ENCODE peak calls at places on chromosomes 7 and 10, in four cellular contexts. A is HFF-Myc, Y is uterus, R is astrocyte of the spinal cord. J is an unnamed sample.

GRCh38 chr10:60664859-60665258 is 113.4 kb upstream of the CDK1 start:
- DNase-seq in A (peak), R (peak), Y (no peak), J (no peak)

GRCh38 chr7:121499526-121500123 is 103.5 kb upstream of the FAM3C start:
- DNase-seq in R (no peak), Y (no peak), A (no peak), J (no peak)

GRCh38 chr10:61477469-61477868 is 24.3 kb upstream of the TMEM26 start:
- DNase-seq in R (no peak), Y (no peak), A (no peak), J (no peak)

GRCh38 chr10:102153093-102153620 is 968 bp downstream of the NOLC1 start:
- DNase-seq in R (peak), A (no peak), Y (no peak), J (no peak)

GRCh38 chr7:28389504-28390385 is 22.6 kb upstream of the CREB5 start:
- DNase-seq in R (peak), Y (no peak), A (peak), J (peak)

GRCh38 chr7:74579800-74580685 is 77.5 kb upstream of the GTF2I start:
- DNase-seq in R (no peak), A (no peak), Y (no peak), J (no peak)

GRCh38 chr10:106609867-106610266 is 554.6 kb downstream of the SORCS1 start:
- DNase-seq in A (no peak), R (no peak), Y (no peak), J (no peak)

GRCh38 chr10:50855015-50855414 is 30.4 kb downstream of the A1CF start:
- DNase-seq in Y (no peak), A (no peak), R (no peak), J (no peak)

GRCh38 chr10:61296161-61296560 is 157.0 kb downstream of the TMEM26 start:
- DNase-seq in Y (no peak), R (no peak), A (no peak), J (no peak)

GRCh38 chr10:79403441-79404230 is 41.8 kb downstream of the ZCCHC24 start:
- DNase-seq in A (no peak), R (peak), Y (peak), J (no peak)

DNA sequence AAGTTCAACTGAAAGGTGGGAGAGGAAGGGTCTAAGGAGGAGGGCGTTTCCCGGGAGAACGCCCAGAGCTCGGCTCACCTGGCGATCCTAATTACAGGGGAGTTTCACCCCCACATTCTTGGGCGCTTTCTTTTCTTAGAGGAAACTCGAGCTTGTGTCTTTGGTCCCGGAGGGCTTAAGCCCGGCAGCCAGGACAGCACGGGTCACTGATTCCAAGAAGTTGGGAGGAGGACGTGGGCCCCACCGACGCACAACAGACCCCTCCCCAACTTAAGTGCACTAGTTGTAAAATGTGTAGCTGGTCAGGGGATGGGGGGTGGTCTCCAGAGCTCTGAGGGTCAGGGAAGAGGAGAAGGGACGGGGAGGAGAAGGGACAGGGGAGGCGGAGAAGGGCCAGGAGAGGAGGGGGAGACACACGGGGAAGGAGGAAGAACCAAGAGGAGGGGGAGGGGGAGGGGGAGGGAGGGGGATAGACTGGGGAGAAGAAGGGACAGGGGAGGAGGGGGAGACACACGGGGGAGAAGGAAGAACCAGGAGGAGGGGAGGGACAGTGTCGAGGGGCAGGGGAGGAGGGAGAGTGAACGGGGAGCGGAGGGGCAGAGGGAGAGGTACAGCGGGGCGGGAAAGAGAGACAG is 870 bp downstream of the BAIAP2L1 start:
- DNase-seq in Y (no peak), R (peak), A (no peak), J (no peak)
- H3K4me3 ChIP-seq in Y (peak), R (peak), A (peak), J (peak)

GRCh38 chr10:1120146-1120695 is 64.0 kb downstream of the WDR37 start:
- DNase-seq in R (peak), A (no peak), Y (no peak), J (no peak)

GRCh38 chr10:1122349-1122748 is 66.2 kb downstream of the WDR37 start:
- DNase-seq in Y (no peak), R (no peak), A (no peak), J (no peak)

GRCh38 chr10:1120761-1121160 is 64.6 kb downstream of the WDR37 start:
- DNase-seq in Y (peak), A (no peak), R (peak), J (no peak)

GRCh38 chr10:1123198-1123597 is 67.0 kb downstream of the WDR37 start:
- DNase-seq in R (no peak), A (no peak), Y (no peak), J (no peak)

DNA sequence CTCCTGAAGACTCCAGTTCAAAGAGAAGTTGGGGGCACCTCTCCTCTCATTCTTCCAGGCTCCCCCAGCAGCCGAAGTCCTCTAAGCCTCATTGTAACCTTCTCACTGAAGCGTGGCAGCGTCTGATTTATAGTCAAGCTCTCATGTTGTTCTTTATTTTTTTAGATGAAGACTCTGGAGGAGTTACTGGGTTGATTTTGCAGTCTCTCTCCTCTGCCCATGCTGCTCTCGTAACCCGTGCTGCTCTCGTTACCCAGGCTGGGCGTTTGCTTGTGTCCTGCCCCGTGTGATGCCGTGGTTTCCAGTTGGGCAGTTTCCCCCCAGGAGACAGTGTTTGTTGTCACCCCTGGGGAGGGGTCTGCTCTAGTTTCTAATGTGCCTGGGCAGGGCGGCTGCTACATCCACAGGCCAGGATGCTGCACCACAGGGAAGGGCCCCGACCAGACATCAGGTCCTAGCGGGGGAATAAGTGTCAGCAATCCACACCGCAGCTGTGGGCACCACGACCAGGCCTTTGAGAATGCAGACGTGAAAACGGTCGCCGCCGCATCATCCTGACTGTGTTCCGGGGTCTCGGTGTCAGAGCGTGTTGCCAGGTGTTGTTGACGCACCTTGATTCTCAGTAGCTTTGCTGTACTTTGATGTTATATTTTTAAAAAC is 65.3 kb downstream of the WDR37 start:
- DNase-seq in A (no peak), R (no peak), Y (no peak), J (no peak)
- H3K4me3 ChIP-seq in A (no peak), R (no peak), Y (no peak), J (no peak)

DNA sequence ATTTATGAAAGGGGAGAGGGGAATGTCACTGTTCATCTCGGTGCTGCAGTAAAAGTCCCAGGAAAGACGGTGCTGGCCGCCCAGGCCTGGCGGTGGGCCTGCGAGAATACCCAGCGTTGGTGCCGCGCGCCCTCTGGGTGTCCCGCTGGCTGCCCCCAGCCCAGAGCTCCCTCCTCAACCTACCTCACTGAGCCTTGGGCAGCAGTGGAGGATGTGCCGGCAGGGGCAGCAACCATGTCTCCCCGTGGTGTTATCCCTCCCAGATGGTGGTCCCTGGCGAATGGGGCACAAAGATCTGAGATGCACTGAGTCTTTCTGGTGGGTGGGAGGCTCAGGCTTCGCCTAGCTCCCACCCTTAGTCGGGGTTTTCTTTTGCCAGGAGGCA is 9.4 kb upstream of the TLX1 start:
- DNase-seq in R (no peak), A (no peak), Y (no peak), J (no peak)
- H3K4me3 ChIP-seq in R (no peak), A (no peak), Y (peak), J (no peak)

GRCh38 chr10:71963351-71963755 is 842 bp upstream of the CHST3 start:
- DNase-seq in R (no peak), A (no peak), Y (peak), J (no peak)
- H3K4me3 ChIP-seq in R (peak), A (peak), Y (peak), J (no peak)

GRCh38 chr7:99497771-99498545 is 2.1 kb downstream of the ZNF394 start:
- DNase-seq in Y (no peak), R (no peak), A (no peak), J (no peak)
- H3K4me3 ChIP-seq in Y (peak), R (peak), A (peak), J (peak)